ENCODE peak calls at places on chromosomes 1 and 21, in four cellular contexts. V is mesendoderm; N is CD4-positive, CD25-positive, alpha-beta regulatory T cell; H is heart left ventricle. O is an unnamed sample.
A peak's percentile ranks its signal among the peaks of the same experiment; 100 is the strongest.

GRCh38 chr1:187018291-187018690 is 189.5 kb downstream of the PLA2G4A start:
- DNase-seq in V (no peak), N (no peak), H (no peak), O (no peak)

GRCh38 chr1:27099154-27099903 is 55.6 kb downstream of the SLC9A1 start:
- DNase-seq in V (peak; percentile 68), N (no peak), H (peak; percentile 77), O (no peak)

GRCh38 chr1:111618081-111618480 is 1.5 kb upstream of the RAP1A start:
- DNase-seq in V (peak; percentile 74), N (no peak), H (no peak), O (no peak)

GRCh38 chr1:84853743-84854721 is 39.0 kb downstream of the LPAR3 start:
- DNase-seq in V (no peak), N (peak; percentile 45), H (no peak), O (peak; percentile 58)

GRCh38 chr1:205991237-205991636 is 12.0 kb downstream of the RAB7B start:
- DNase-seq in V (no peak), N (no peak), H (no peak), O (no peak)

GRCh38 chr1:22808846-22809501 is 98.3 kb downstream of the EPHB2 start:
- DNase-seq in V (no peak), N (no peak), H (peak; percentile 42), O (no peak)

GRCh38 chr1:221439734-221440436 is 302.0 kb downstream of the DUSP10 start:
- DNase-seq in V (peak; percentile 81), N (peak; percentile 28), H (no peak), O (no peak)

GRCh38 chr21:32771134-32771523 is 426 bp downstream of the PAXBP1 start:
- DNase-seq in V (peak; percentile 81), N (no peak), H (peak; percentile 55), O (no peak)

GRCh38 chr21:46155514-46156377 is at the start of gene FTCD:
- DNase-seq in V (no peak), N (no peak), H (peak; percentile 14), O (no peak)

GRCh38 chr1:16371725-16372124 is 4.7 kb downstream of the SZRD1 start:
- DNase-seq in V (no peak), N (no peak), H (no peak), O (no peak)

GRCh38 chr1:230321741-230322420 is 104.3 kb downstream of the PGBD5 start:
- DNase-seq in V (no peak), N (no peak), H (peak; percentile 55), O (no peak)

GRCh38 chr1:28208818-28209441 is 23.9 kb downstream of the DNAJC8 start:
- DNase-seq in V (peak; percentile 75), N (peak; percentile 70), H (peak; percentile 53), O (peak; percentile 42)

GRCh38 chr1:155976062-155976912 is 2.1 kb downstream of the ARHGEF2 start:
- DNase-seq in V (peak; percentile 93), N (peak; percentile 60), H (peak; percentile 81), O (peak; percentile 67)

GRCh38 chr1:39640861-39641260 is 1.4 kb upstream of the HEYL start:
- DNase-seq in V (no peak), N (no peak), H (no peak), O (no peak)

GRCh38 chr1:71118086-71118485 is 37.3 kb upstream of the ZRANB2 start:
- DNase-seq in V (no peak), N (no peak), H (no peak), O (no peak)

GRCh38 chr1:14424325-14425000 is 174.0 kb upstream of the KAZN start:
- DNase-seq in V (no peak), N (no peak), H (no peak), O (no peak)

GRCh38 chr1:231626535-231626950 is at the start of gene DISC1:
- DNase-seq in V (peak; percentile 96), N (peak; percentile 69), H (peak; percentile 92), O (peak; percentile 68)

GRCh38 chr1:165917166-165917565 is 89.8 kb downstream of the UCK2 start:
- DNase-seq in V (no peak), N (no peak), H (no peak), O (no peak)

GRCh38 chr1:2050793-2051682 is 827 bp downstream of the PRKCZ start:
- DNase-seq in V (peak; percentile 33), N (no peak), H (no peak), O (no peak)

GRCh38 chr1:116497660-116498059 is 73.2 kb downstream of the CD58 start:
- DNase-seq in V (no peak), N (no peak), H (no peak), O (no peak)

GRCh38 chr1:227356582-227357228 is 38.4 kb upstream of the CDC42BPA start:
- DNase-seq in V (peak; percentile 88), N (no peak), H (no peak), O (no peak)

GRCh38 chr1:111441573-111442192 is 7.4 kb downstream of the WDR77 start:
- DNase-seq in V (peak; percentile 76), N (peak; percentile 64), H (no peak), O (peak; percentile 74)

GRCh38 chr1:111142358-111142975 is 2.4 kb downstream of the CEPT1 start:
- DNase-seq in V (no peak), N (no peak), H (no peak), O (no peak)

GRCh38 chr1:110120960-110121561 is 8.8 kb downstream of the UBL4B start:
- DNase-seq in V (no peak), N (no peak), H (no peak), O (no peak)

GRCh38 chr21:31780944-31781343 is 49.0 kb upstream of the SCAF4 start:
- DNase-seq in V (no peak), N (no peak), H (no peak), O (no peak)

GRCh38 chr1:32786856-32787255 is 30.3 kb downstream of the YARS1 start:
- DNase-seq in V (no peak), N (no peak), H (no peak), O (no peak)

GRCh38 chr1:174153085-174153824 is 6.1 kb upstream of the RABGAP1L start:
- DNase-seq in V (no peak), N (no peak), H (no peak), O (peak; percentile 24)

GRCh38 chr1:90396917-90397316 is 320.2 kb downstream of the BARHL2 start:
- DNase-seq in V (no peak), N (no peak), H (no peak), O (no peak)

GRCh38 chr1:192485692-192486436 is 89.7 kb upstream of the RGS1 start:
- DNase-seq in V (no peak), N (no peak), H (peak; percentile 63), O (no peak)

GRCh38 chr21:32476661-32477423 is 64.3 kb downstream of the EVA1C start:
- DNase-seq in V (no peak), N (no peak), H (no peak), O (no peak)

GRCh38 chr21:32535616-32536015 is 49.7 kb downstream of the TCP10L start:
- DNase-seq in V (no peak), N (no peak), H (no peak), O (no peak)

GRCh38 chr1:199020904-199021303 is 382.1 kb downstream of the PTPRC start:
- DNase-seq in V (no peak), N (no peak), H (no peak), O (no peak)

DNA sequence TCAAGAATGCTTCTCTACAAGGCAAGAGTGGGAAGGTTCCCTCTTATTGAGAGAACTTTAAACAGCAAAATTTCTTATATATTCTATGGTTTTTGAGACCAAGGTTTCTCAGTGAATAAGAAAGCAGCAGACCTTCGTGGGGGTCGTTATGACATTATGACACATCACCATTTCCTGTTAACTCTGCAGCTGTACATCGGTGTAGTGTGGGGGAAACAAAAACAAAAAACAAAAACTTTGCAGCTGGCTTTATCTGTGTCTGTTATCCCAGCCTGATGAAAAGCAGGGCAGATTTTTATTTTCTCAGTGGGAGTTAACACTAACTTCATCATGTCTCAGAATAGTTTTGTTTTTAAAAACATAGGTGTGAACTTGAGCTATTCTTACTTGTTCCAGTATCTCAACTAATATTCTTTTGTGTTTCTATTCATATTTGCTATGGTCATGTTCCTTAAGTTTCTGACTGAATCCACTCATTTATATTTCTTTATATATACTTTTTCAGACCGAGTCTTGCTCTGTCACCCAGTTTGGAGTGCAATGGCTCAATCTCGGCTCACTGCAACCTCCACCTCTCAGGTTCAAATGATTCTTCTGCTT is 2.1 kb downstream of the SDE2 start:
- DNase-seq in V (no peak), N (no peak), H (no peak), O (no peak)
- H3K4me1 ChIP-seq in V (peaks cover 7% of the 10 kb centered on the region), N (peaks cover 65% of the 10 kb centered on the region), H (peaks cover 42% of the 10 kb centered on the region), O (peaks cover 58% of the 10 kb centered on the region)

GRCh38 chr1:204264805-204265204 is 51.0 kb upstream of the GOLT1A start:
- DNase-seq in V (no peak), N (no peak), H (no peak), O (no peak)
- H3K4me1 ChIP-seq in V (peaks cover 9% of the 10 kb centered on the region), N (no peaks in the 10 kb centered on the region), H (peaks cover 33% of the 10 kb centered on the region), O (no peaks in the 10 kb centered on the region)

GRCh38 chr1:216531308-216532239 is 108.3 kb upstream of the USH2A start:
- DNase-seq in V (no peak), N (no peak), H (no peak), O (no peak)

GRCh38 chr1:216533786-216534185 is 110.5 kb upstream of the USH2A start:
- DNase-seq in V (no peak), N (no peak), H (no peak), O (no peak)

GRCh38 chr1:216523449-216524190 is 100.4 kb upstream of the USH2A start:
- DNase-seq in V (no peak), N (no peak), H (no peak), O (no peak)

GRCh38 chr1:216532399-216532798 is 109.2 kb upstream of the USH2A start:
- DNase-seq in V (no peak), N (no peak), H (no peak), O (no peak)

DNA sequence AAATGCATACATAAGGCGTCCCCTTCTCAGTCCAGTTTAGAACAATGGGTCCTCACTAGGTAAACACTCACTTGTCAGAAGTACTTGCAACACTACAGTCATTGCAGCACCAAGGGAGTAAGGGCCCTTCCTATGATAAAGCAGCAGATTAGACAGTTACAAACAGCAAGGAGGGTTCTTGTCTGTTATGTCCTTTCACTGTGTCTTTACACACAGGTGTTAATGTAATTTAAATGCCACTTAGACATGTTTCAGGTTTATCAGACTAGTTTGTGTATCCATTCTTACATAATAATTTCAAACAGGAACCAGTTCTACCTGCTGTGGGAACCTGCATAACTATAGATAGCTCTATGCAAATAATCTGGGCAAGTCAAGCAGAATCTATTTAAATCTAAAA is 105.6 kb upstream of the USH2A start:
- DNase-seq in V (no peak), N (no peak), H (no peak), O (no peak)
- H3K4me1 ChIP-seq in V (no peaks in the 10 kb centered on the region), N (no peaks in the 10 kb centered on the region), H (no peaks in the 10 kb centered on the region), O (no peaks in the 10 kb centered on the region)

GRCh38 chr1:169044296-169044695 is 62.2 kb upstream of the ATP1B1 start:
- DNase-seq in V (no peak), N (peak; percentile 54), H (no peak), O (peak; percentile 4)

GRCh38 chr1:169048043-169048442 is 58.4 kb upstream of the ATP1B1 start:
- DNase-seq in V (no peak), N (no peak), H (no peak), O (no peak)

GRCh38 chr1:169047074-169047473 is 59.4 kb upstream of the ATP1B1 start:
- DNase-seq in V (no peak), N (no peak), H (no peak), O (no peak)

GRCh38 chr1:169044971-169045370 is 61.5 kb upstream of the ATP1B1 start:
- DNase-seq in V (no peak), N (no peak), H (no peak), O (no peak)

GRCh38 chr1:169046671-169047070 is 59.8 kb upstream of the ATP1B1 start:
- DNase-seq in V (no peak), N (no peak), H (no peak), O (no peak)
- H3K4me1 ChIP-seq in V (no peaks in the 10 kb centered on the region), N (peaks cover 23% of the 10 kb centered on the region), H (peaks cover 10% of the 10 kb centered on the region), O (peaks cover 32% of the 10 kb centered on the region)